ENCODE peak calls at places on chromosomes 7 and 10, in five cellular contexts. A, S, U, H and E are unnamed samples.

GRCh38 chr10:4346257-4346656 is 479.8 kb upstream of the AKR1E2 start:
- DNase-seq in H (no peak), S (no peak), U (no peak), A (no peak), E (no peak)

GRCh38 chr7:144391823-144392255 is 11.7 kb downstream of the NOBOX start:
- DNase-seq in A (peak), U (no peak), S (no peak), H (no peak), E (peak)

GRCh38 chr10:86225098-86225782 is 141.4 kb downstream of the GRID1 start:
- DNase-seq in U (no peak), H (no peak), S (no peak), A (no peak), E (no peak)

GRCh38 chr10:95767884-95768556 is 12.1 kb downstream of the ENTPD1 start:
- DNase-seq in S (no peak), U (no peak), A (no peak), H (no peak), E (peak)

GRCh38 chr7:111532625-111533024 is 29.7 kb downstream of the IMMP2L start:
- DNase-seq in S (no peak), H (no peak), A (peak), U (no peak), E (no peak)

GRCh38 chr10:72274730-72275350 is 1.1 kb downstream of the DDIT4 start:
- DNase-seq in U (peak), H (no peak), A (peak), S (peak), E (no peak)

GRCh38 chr10:127368937-127369336 is 172.5 kb upstream of the INSYN2A start:
- DNase-seq in S (no peak), A (no peak), U (no peak), H (no peak), E (no peak)

GRCh38 chr7:23247602-23248335 is 1.2 kb downstream of the GPNMB start:
- DNase-seq in U (no peak), S (peak), A (no peak), H (no peak), E (no peak)

GRCh38 chr10:117075064-117075463 is 63.0 kb downstream of the VAX1 start:
- DNase-seq in H (no peak), U (peak), A (no peak), S (no peak), E (no peak)

GRCh38 chr10:123614888-123615287 is 51.3 kb upstream of the GPR26 start:
- DNase-seq in H (no peak), U (no peak), A (peak), S (no peak), E (no peak)

GRCh38 chr10:131200856-131201470 is 110.6 kb downstream of the TCERG1L start:
- DNase-seq in S (no peak), H (no peak), A (no peak), U (no peak), E (no peak)

GRCh38 chr10:24858244-24858907 is 94.0 kb downstream of the PRTFDC1 start:
- DNase-seq in U (peak), A (peak), H (no peak), S (no peak), E (no peak)

GRCh38 chr10:33388805-33389204 is 54.3 kb upstream of the NRP1 start:
- DNase-seq in S (no peak), H (no peak), U (no peak), A (no peak), E (no peak)

GRCh38 chr7:40470817-40471216 is 336.0 kb downstream of the SUGCT start:
- DNase-seq in H (no peak), A (no peak), S (no peak), U (no peak), E (no peak)

GRCh38 chr10:71015674-71016073 is 127.3 kb upstream of the PCBD1 start:
- DNase-seq in S (no peak), U (no peak), H (no peak), A (no peak), E (no peak)

GRCh38 chr7:1533569-1534329 is 3.2 kb downstream of the MAFK start:
- DNase-seq in H (no peak), A (peak), S (peak), U (peak), E (peak)

GRCh38 chr7:2966466-2967078 is 77.1 kb downstream of the CARD11 start:
- DNase-seq in U (peak), H (no peak), S (no peak), A (no peak), E (no peak)

GRCh38 chr10:99815611-99816010 is 33.2 kb downstream of the ABCC2 start:
- DNase-seq in A (no peak), S (no peak), H (no peak), U (no peak), E (no peak)

GRCh38 chr10:124022066-124022465 is 71.3 kb downstream of the CHST15 start:
- DNase-seq in S (no peak), U (no peak), A (no peak), H (no peak), E (no peak)

GRCh38 chr7:38699481-38699880 is 68.3 kb upstream of the AMPH start:
- DNase-seq in U (no peak), S (no peak), A (no peak), H (no peak), E (no peak)

GRCh38 chr7:414681-415560 is 104.7 kb downstream of the PDGFA start:
- DNase-seq in H (no peak), A (no peak), S (no peak), U (no peak), E (no peak)

GRCh38 chr10:62047240-62047897 is 145.9 kb downstream of the ARID5B start:
- DNase-seq in A (no peak), H (no peak), U (no peak), S (no peak), E (no peak)

GRCh38 chr10:100696477-100696901 is 48.9 kb upstream of the PAX2 start:
- DNase-seq in U (no peak), H (no peak), A (no peak), S (no peak), E (no peak)

GRCh38 chr7:55964802-55965470 is 551 bp downstream of the NIPSNAP2 start:
- DNase-seq in A (peak), H (no peak), U (peak), S (peak), E (no peak)

GRCh38 chr7:55965805-55966421 is 1.5 kb downstream of the NIPSNAP2 start:
- DNase-seq in S (peak), H (no peak), A (no peak), U (peak), E (no peak)

GRCh38 chr7:55963584-55964168 is 709 bp upstream of the NIPSNAP2 start:
- DNase-seq in H (no peak), S (no peak), A (no peak), U (no peak), E (no peak)

GRCh38 chr7:55964261-55964801 is at the start of gene NIPSNAP2:
- DNase-seq in H (no peak), A (peak), U (peak), S (peak), E (no peak)

GRCh38 chr7:55961994-55962393 is 2.4 kb upstream of the NIPSNAP2 start:
- DNase-seq in S (no peak), A (no peak), U (peak), H (no peak), E (no peak)
- H3K27ac ChIP-seq in S (no peak), A (no peak), U (no peak), H (no peak), E (no peak)

GRCh38 chr10:8468477-8468876 is 414.0 kb downstream of the GATA3 start:
- DNase-seq in A (no peak), U (no peak), S (no peak), H (no peak), E (no peak)

GRCh38 chr10:8477300-8477699 is 422.8 kb downstream of the GATA3 start:
- DNase-seq in H (no peak), A (no peak), S (no peak), U (no peak), E (no peak)

DNA sequence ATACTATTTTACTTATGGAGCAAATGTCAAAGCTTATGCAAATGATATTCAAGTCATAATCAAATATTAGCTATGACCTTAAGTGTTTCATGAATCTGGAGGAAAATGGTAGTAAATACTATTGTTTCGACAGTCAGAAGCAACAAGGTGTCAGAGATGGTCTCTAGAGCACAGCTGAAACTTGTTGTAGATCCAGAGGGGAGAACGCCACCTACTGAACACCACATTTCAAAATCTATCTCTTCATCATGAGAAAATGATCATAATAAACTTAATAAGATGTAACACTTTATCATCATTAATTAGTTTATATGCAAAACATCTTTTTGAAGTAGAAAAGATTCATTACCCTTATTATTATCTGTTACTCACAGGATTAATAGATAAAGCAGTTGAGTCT is 418.7 kb downstream of the GATA3 start:
- DNase-seq in U (no peak), A (no peak), H (no peak), S (no peak), E (no peak)
- TF ChIP-seq CTCF in U (no peak), A (peak), H (no peak), S (no peak), E (no peak)

DNA sequence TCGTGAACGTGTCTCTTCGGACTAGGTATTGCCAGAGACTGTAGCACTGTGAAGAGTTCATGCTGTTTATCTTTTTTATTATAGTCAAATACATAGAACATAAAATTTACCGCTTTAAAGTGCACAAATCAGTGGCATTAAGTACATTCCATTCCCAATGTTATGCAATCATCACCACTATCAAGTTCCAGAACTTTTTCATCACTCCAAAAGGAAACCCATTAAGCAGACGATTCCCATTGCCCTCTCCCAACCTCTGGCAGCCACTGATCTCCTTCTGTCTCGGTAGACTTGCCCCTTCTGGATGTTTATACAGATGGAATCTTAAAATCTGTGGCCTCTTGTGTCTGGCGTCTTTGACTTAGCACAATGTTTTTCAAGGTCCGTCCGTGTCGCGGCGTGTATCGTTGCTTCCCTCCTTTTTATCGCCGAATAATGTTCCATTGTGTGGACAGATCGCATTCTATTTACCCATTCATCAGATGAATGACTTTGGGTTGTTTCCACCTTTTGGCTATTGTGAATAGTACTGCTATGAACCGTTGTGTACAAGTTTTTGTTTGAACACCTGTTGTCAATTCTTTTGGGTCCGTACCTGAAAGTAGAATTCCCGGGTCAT is 2.7 kb downstream of the PROSER2 start:
- DNase-seq in A (no peak), U (no peak), H (no peak), S (no peak), E (no peak)
- H3K4me3 ChIP-seq in A (no peak), U (peak), H (no peak), S (no peak), E (no peak)

DNA sequence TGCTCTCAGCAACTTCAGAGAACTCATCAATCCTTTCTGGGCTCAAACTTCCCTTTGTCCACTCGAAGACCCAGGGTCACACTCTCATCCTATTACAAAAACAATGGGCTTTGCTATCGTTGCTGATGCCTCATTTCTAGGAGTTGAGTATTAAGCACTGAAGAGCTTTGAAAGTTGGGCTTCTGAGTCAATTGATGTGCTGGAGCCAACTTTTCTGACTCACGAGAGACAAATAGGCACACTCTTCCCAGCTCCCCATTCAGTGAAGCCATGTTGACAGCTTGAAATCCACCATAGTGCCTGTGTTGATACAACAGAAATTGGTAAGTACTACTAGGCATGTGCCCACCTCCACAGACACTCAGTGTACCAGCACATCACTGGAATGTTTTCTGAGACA is 97.5 kb upstream of the PRSS58 start:
- DNase-seq in S (no peak), A (no peak), U (no peak), H (no peak), E (peak)
- H3K27ac ChIP-seq in S (no peak), A (no peak), U (no peak), H (no peak), E (no peak)

GRCh38 chr7:124857672-124858235 is 71.9 kb downstream of the POT1 start:
- DNase-seq in A (peak), U (no peak), H (no peak), S (no peak), E (no peak)

GRCh38 chr7:124856299-124856888 is 73.2 kb downstream of the POT1 start:
- DNase-seq in S (no peak), U (peak), A (peak), H (no peak), E (peak)
- TF ChIP-seq CTCF in S (no peak), U (peak), A (peak), H (peak), E (peak)

GRCh38 chr7:54161621-54162020 is 380.6 kb upstream of the VSTM2A start:
- DNase-seq in U (no peak), S (no peak), H (no peak), A (no peak), E (no peak)

GRCh38 chr7:54166419-54166818 is 375.8 kb upstream of the VSTM2A start:
- DNase-seq in U (no peak), H (no peak), A (no peak), S (no peak), E (no peak)
- H3K4me3 ChIP-seq in U (no peak), H (no peak), A (no peak), S (no peak), E (no peak)

GRCh38 chr7:153887756-153888591 is 164.2 kb upstream of the DPP6 start:
- DNase-seq in H (no peak), U (no peak), S (no peak), A (peak), E (no peak)
- H3K27ac ChIP-seq in H (no peak), U (no peak), S (no peak), A (no peak), E (no peak)

DNA sequence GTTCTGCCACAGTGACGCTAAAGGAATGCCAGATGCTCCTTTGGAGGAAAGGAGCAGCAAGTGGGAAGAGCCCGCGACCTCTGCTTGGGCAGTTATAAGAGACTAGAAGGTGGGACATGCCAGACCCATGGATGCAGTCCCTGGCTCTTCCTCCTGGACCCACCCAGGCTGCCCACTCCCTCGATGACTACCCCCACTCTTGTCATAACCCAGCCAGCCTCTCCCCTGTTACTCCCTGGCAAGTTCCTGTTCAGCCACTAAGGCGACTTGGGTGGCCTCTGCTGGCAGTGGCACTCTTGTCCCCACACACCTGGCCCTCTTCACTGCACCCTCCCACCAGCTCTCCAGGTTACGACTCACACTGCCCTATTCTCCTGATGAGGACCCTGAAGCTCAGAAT is 33.5 kb downstream of the COL13A1 start:
- DNase-seq in S (no peak), H (no peak), A (no peak), U (no peak), E (no peak)
- TF ChIP-seq CTCF in S (no peak), H (no peak), A (no peak), U (no peak), E (no peak)

GRCh38 chr10:69866688-69867461 is 65.2 kb downstream of the COL13A1 start:
- DNase-seq in A (peak), S (no peak), H (no peak), U (no peak), E (peak)
- H3K4me3 ChIP-seq in A (no peak), S (no peak), H (peak), U (no peak), E (peak)